ENCODE peak calls at places on chromosomes 4 and X, in ten cellular contexts. A, W, R, M, C, Q, Z, H, U and N are unnamed samples.

GRCh38 chrX:70478521-70478920 is 33.9 kb downstream of the DLG3 start:
- DNase-seq in A (no peak), W (no peak), R (no peak), M (no peak), C (no peak), Q (no peak), Z (no peak), H (no peak), U (no peak), N (no peak)

GRCh38 chr4:140037353-140038030 is 116.5 kb downstream of the MAML3 start:
- DNase-seq in A (no peak), W (no peak), R (no peak), M (peak; percentile 94), C (no peak), Q (no peak), Z (no peak), H (peak; percentile 79), U (no peak), N (no peak)

GRCh38 chr4:87843936-87844335 is 11.2 kb downstream of the MEPE start:
- DNase-seq in A (no peak), W (no peak), R (peak; percentile 12), M (peak; percentile 65), C (peak; percentile 61), Q (no peak), Z (no peak), H (peak; percentile 82), U (no peak), N (no peak)

GRCh38 chr4:47049347-47049746 is 18.0 kb downstream of the GABRB1 start:
- DNase-seq in A (no peak), W (no peak), R (no peak), M (peak; percentile 71), C (no peak), Q (no peak), Z (no peak), H (no peak), U (no peak), N (no peak)

GRCh38 chr4:118032691-118033090 is 1.6 kb upstream of the NDST3 start:
- DNase-seq in A (peak; percentile 11), W (no peak), R (no peak), M (peak; percentile 4), C (no peak), Q (no peak), Z (no peak), H (no peak), U (no peak), N (no peak)

GRCh38 chr4:2044119-2044485 is 15.0 kb upstream of the NAT8L start:
- DNase-seq in A (no peak), W (no peak), R (no peak), M (no peak), C (no peak), Q (no peak), Z (no peak), H (no peak), U (no peak), N (no peak)

GRCh38 chr4:80475236-80475635 is 139.7 kb downstream of the CFAP299 start:
- DNase-seq in A (no peak), W (no peak), R (no peak), M (no peak), C (no peak), Q (no peak), Z (no peak), H (no peak), U (no peak), N (no peak)

GRCh38 chr4:108247511-108248088 is 78.9 kb upstream of the LEF1 start:
- DNase-seq in A (no peak), W (no peak), R (no peak), M (peak; percentile 13), C (no peak), Q (no peak), Z (peak; percentile 68), H (no peak), U (no peak), N (no peak)

GRCh38 chr4:91113130-91113706 is 986.0 kb downstream of the CCSER1 start:
- DNase-seq in A (peak; percentile 28), W (no peak), R (no peak), M (peak; percentile 45), C (no peak), Q (no peak), Z (peak; percentile 52), H (no peak), U (no peak), N (peak; percentile 10)

GRCh38 chrX:79133897-79134296 is 10.6 kb upstream of the GPR174 start:
- DNase-seq in A (no peak), W (no peak), R (no peak), M (no peak), C (no peak), Q (no peak), Z (no peak), H (no peak), U (no peak), N (peak; percentile 30)

GRCh38 chr4:22873899-22874298 is 181.2 kb downstream of the GBA3 start:
- DNase-seq in A (no peak), W (no peak), R (no peak), M (no peak), C (no peak), Q (no peak), Z (no peak), H (no peak), U (no peak), N (no peak)
- H3K4me3 ChIP-seq in A (no peak overlapping the region), W (no peak overlapping the region), R (no peak overlapping the region), M (no peak overlapping the region), C (no peak overlapping the region), Q (no peak overlapping the region), Z (no peak overlapping the region), H (no peak overlapping the region), U (no peak overlapping the region), N (no peak overlapping the region)

DNA sequence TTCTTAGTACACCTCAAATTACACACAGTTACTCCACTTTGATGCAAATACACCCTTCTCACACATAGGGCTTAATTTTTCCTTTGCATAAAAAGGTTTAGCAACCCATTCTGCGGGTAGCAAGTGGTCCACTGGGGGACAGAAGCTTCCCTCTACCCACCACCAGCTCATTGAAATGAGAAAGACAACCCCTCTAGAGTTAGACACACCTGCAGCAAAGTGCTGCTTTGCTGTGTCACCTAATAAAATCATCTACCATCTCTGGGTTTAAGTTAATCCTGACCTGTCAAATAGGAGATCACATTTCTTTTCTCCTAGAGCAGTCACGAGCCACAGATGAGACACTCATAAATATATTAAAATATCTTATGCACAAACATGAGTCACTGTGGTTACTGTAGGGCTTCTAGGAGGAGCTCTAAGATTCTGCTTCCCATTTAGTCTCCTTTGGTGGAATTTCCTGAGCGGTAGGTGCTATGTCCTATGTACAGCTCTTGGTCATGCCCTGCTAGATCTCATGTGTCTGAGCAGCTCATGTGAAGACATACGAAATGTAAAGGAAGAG is 11.9 kb downstream of the BMX start:
- DNase-seq in A (no peak), W (no peak), R (no peak), M (peak; percentile 15), C (no peak), Q (no peak), Z (no peak), H (no peak), U (no peak), N (no peak)
- H3K4me3 ChIP-seq in A (no peak overlapping the region), W (no peak overlapping the region), R (no peak overlapping the region), M (no peak overlapping the region), C (no peak overlapping the region), Q (no peak overlapping the region), Z (no peak overlapping the region), H (no peak overlapping the region), U (no peak overlapping the region), N (no peak overlapping the region)

GRCh38 chr4:74444891-74445642 is at the start of gene AREG:
- DNase-seq in A (peak; percentile 24), W (peak; percentile 90), R (peak; percentile 52), M (peak; percentile 96), C (peak; percentile 83), Q (peak; percentile 83), Z (peak; percentile 70), H (peak; percentile 26), U (peak; percentile 40), N (peak; percentile 18)

GRCh38 chr4:74447636-74448233 is 2.8 kb downstream of the AREG start:
- DNase-seq in A (no peak), W (no peak), R (no peak), M (peak; percentile 51), C (no peak), Q (no peak), Z (no peak), H (no peak), U (no peak), N (no peak)

GRCh38 chr4:74449571-74450297 is 4.8 kb downstream of the AREG start:
- DNase-seq in A (no peak), W (no peak), R (no peak), M (peak; percentile 70), C (no peak), Q (no peak), Z (no peak), H (no peak), U (no peak), N (no peak)

GRCh38 chr4:74446193-74446868 is 1.4 kb downstream of the AREG start:
- DNase-seq in A (no peak), W (no peak), R (no peak), M (peak; percentile 56), C (no peak), Q (no peak), Z (no peak), H (no peak), U (no peak), N (no peak)

GRCh38 chr4:74446896-74447295 is 2.0 kb downstream of the AREG start:
- DNase-seq in A (no peak), W (no peak), R (no peak), M (peak; percentile 26), C (no peak), Q (no peak), Z (no peak), H (no peak), U (no peak), N (no peak)
- H3K4me3 ChIP-seq in A (no peak overlapping the region), W (no peak overlapping the region), R (no peak overlapping the region), M (peak overlapping the region; percentile 81), C (no peak overlapping the region), Q (no peak overlapping the region), Z (no peak overlapping the region), H (no peak overlapping the region), U (no peak overlapping the region), N (no peak overlapping the region)

GRCh38 chrX:102516314-102516936 is at the start of gene TMSB15A:
- DNase-seq in A (peak; percentile 86), W (peak; percentile 61), R (peak; percentile 32), M (peak; percentile 40), C (no peak), Q (peak; percentile 78), Z (no peak), H (peak; percentile 12), U (peak; percentile 42), N (no peak)

GRCh38 chrX:102517331-102517730 is 792 bp upstream of the TMSB15A start:
- DNase-seq in A (peak; percentile 24), W (no peak), R (no peak), M (peak; percentile 32), C (no peak), Q (no peak), Z (no peak), H (peak; percentile 1), U (no peak), N (no peak)

GRCh38 chrX:102514536-102514935 is 2.0 kb downstream of the TMSB15A start:
- DNase-seq in A (no peak), W (no peak), R (no peak), M (no peak), C (no peak), Q (no peak), Z (no peak), H (no peak), U (no peak), N (no peak)
- H3K4me3 ChIP-seq in A (no peak overlapping the region), W (no peak overlapping the region), R (no peak overlapping the region), M (no peak overlapping the region), C (no peak overlapping the region), Q (no peak overlapping the region), Z (no peak overlapping the region), H (no peak overlapping the region), U (no peak overlapping the region), N (no peak overlapping the region)

GRCh38 chrX:142089193-142089592 is 115.9 kb downstream of the MAGEC2 start:
- DNase-seq in A (peak; percentile 1), W (no peak), R (no peak), M (peak; percentile 40), C (no peak), Q (no peak), Z (no peak), H (peak; percentile 3), U (no peak), N (no peak)

GRCh38 chrX:142084611-142085010 is 120.5 kb downstream of the MAGEC2 start:
- DNase-seq in A (no peak), W (no peak), R (no peak), M (peak; percentile 9), C (no peak), Q (no peak), Z (no peak), H (no peak), U (no peak), N (no peak)
- H3K4me3 ChIP-seq in A (no peak overlapping the region), W (no peak overlapping the region), R (no peak overlapping the region), M (no peak overlapping the region), C (no peak overlapping the region), Q (no peak overlapping the region), Z (no peak overlapping the region), H (no peak overlapping the region), U (no peak overlapping the region), N (no peak overlapping the region)